ENCODE peak calls at places on chromosomes 6 and 20, in nine cellular contexts. One of them, this sample, is unnamed.

GRCh38 chr6:21131406-21131805 is 462.1 kb upstream of the SOX4 start:
- DNase-seq in NCI-H460: no peak
- DNase-seq in bronchial epithelial cell: no peak
- DNase-seq in AG08395: no peak
- DNase-seq in right cardiac atrium: no peak
- DNase-seq in activated CD4-positive, alpha-beta T cell treated with anti-CD3 and anti-CD28 coated beads, Interleukin-2, amount 50 U/mL, for 24 hours: no peak
- DNase-seq in naive thymus-derived CD8-positive, alpha-beta T cell: no peak
- DNase-seq in stimulated activated naive B cell treated with anti-CD40 and anti-IgM and Interleukin-4, amounts not matched to agents 10 μg/mL and 1 μg/mL and 100 μg/mL, for 72 hours: no peak
- DNase-seq in stimulated activated CD8-positive, alpha-beta memory T cell treated with anti-CD3 and anti-CD28 coated beads, Interleukin-7, amount 100 ng/mL, for 1 hour: no peak
- DNase-seq in this sample: no peak

GRCh38 chr6:3981917-3982316 is 97.0 kb downstream of the FAM217A start:
- DNase-seq in NCI-H460: no peak
- DNase-seq in bronchial epithelial cell: no peak
- DNase-seq in AG08395: no peak
- DNase-seq in right cardiac atrium: no peak
- DNase-seq in activated CD4-positive, alpha-beta T cell treated with anti-CD3 and anti-CD28 coated beads, Interleukin-2, amount 50 U/mL, for 24 hours: no peak
- DNase-seq in naive thymus-derived CD8-positive, alpha-beta T cell: no peak
- DNase-seq in stimulated activated naive B cell treated with anti-CD40 and anti-IgM and Interleukin-4, amounts not matched to agents 10 μg/mL and 1 μg/mL and 100 μg/mL, for 72 hours: no peak
- DNase-seq in stimulated activated CD8-positive, alpha-beta memory T cell treated with anti-CD3 and anti-CD28 coated beads, Interleukin-7, amount 100 ng/mL, for 1 hour: no peak
- DNase-seq in this sample: no peak

GRCh38 chr6:149080511-149080910 is 237.0 kb upstream of the TAB2 start:
- DNase-seq in NCI-H460: no peak
- DNase-seq in bronchial epithelial cell: no peak
- DNase-seq in AG08395: no peak
- DNase-seq in right cardiac atrium: no peak
- DNase-seq in activated CD4-positive, alpha-beta T cell treated with anti-CD3 and anti-CD28 coated beads, Interleukin-2, amount 50 U/mL, for 24 hours: no peak
- DNase-seq in naive thymus-derived CD8-positive, alpha-beta T cell: no peak
- DNase-seq in stimulated activated naive B cell treated with anti-CD40 and anti-IgM and Interleukin-4, amounts not matched to agents 10 μg/mL and 1 μg/mL and 100 μg/mL, for 72 hours: no peak
- DNase-seq in stimulated activated CD8-positive, alpha-beta memory T cell treated with anti-CD3 and anti-CD28 coated beads, Interleukin-7, amount 100 ng/mL, for 1 hour: no peak
- DNase-seq in this sample: no peak

GRCh38 chr6:36682328-36683144 is 4.0 kb downstream of the CDKN1A start:
- DNase-seq in NCI-H460: no peak
- DNase-seq in bronchial epithelial cell: peak; percentile 98
- DNase-seq in AG08395: no peak
- DNase-seq in right cardiac atrium: peak; percentile 61
- DNase-seq in activated CD4-positive, alpha-beta T cell treated with anti-CD3 and anti-CD28 coated beads, Interleukin-2, amount 50 U/mL, for 24 hours: peak; percentile 24
- DNase-seq in naive thymus-derived CD8-positive, alpha-beta T cell: no peak
- DNase-seq in stimulated activated naive B cell treated with anti-CD40 and anti-IgM and Interleukin-4, amounts not matched to agents 10 μg/mL and 1 μg/mL and 100 μg/mL, for 72 hours: peak; percentile 89
- DNase-seq in stimulated activated CD8-positive, alpha-beta memory T cell treated with anti-CD3 and anti-CD28 coated beads, Interleukin-7, amount 100 ng/mL, for 1 hour: no peak
- DNase-seq in this sample: no peak

GRCh38 chr6:105179244-105180065 is at the start of gene POPDC3:
- DNase-seq in NCI-H460: no peak
- DNase-seq in bronchial epithelial cell: no peak
- DNase-seq in AG08395: peak; percentile 30
- DNase-seq in right cardiac atrium: peak; percentile 57
- DNase-seq in activated CD4-positive, alpha-beta T cell treated with anti-CD3 and anti-CD28 coated beads, Interleukin-2, amount 50 U/mL, for 24 hours: no peak
- DNase-seq in naive thymus-derived CD8-positive, alpha-beta T cell: no peak
- DNase-seq in stimulated activated naive B cell treated with anti-CD40 and anti-IgM and Interleukin-4, amounts not matched to agents 10 μg/mL and 1 μg/mL and 100 μg/mL, for 72 hours: no peak
- DNase-seq in stimulated activated CD8-positive, alpha-beta memory T cell treated with anti-CD3 and anti-CD28 coated beads, Interleukin-7, amount 100 ng/mL, for 1 hour: no peak
- DNase-seq in this sample: no peak

GRCh38 chr6:49919935-49920644 is 43.9 kb downstream of the DEFB114 start:
- DNase-seq in NCI-H460: no peak
- DNase-seq in bronchial epithelial cell: no peak
- DNase-seq in AG08395: no peak
- DNase-seq in right cardiac atrium: no peak
- DNase-seq in activated CD4-positive, alpha-beta T cell treated with anti-CD3 and anti-CD28 coated beads, Interleukin-2, amount 50 U/mL, for 24 hours: no peak
- DNase-seq in naive thymus-derived CD8-positive, alpha-beta T cell: no peak
- DNase-seq in stimulated activated naive B cell treated with anti-CD40 and anti-IgM and Interleukin-4, amounts not matched to agents 10 μg/mL and 1 μg/mL and 100 μg/mL, for 72 hours: no peak
- DNase-seq in stimulated activated CD8-positive, alpha-beta memory T cell treated with anti-CD3 and anti-CD28 coated beads, Interleukin-7, amount 100 ng/mL, for 1 hour: no peak
- DNase-seq in this sample: no peak

GRCh38 chr6:146876271-146877151 is 277.7 kb downstream of the ADGB start:
- DNase-seq in NCI-H460: peak; percentile 22
- DNase-seq in bronchial epithelial cell: no peak
- DNase-seq in AG08395: no peak
- DNase-seq in right cardiac atrium: no peak
- DNase-seq in activated CD4-positive, alpha-beta T cell treated with anti-CD3 and anti-CD28 coated beads, Interleukin-2, amount 50 U/mL, for 24 hours: no peak
- DNase-seq in naive thymus-derived CD8-positive, alpha-beta T cell: no peak
- DNase-seq in stimulated activated naive B cell treated with anti-CD40 and anti-IgM and Interleukin-4, amounts not matched to agents 10 μg/mL and 1 μg/mL and 100 μg/mL, for 72 hours: peak; percentile 11
- DNase-seq in stimulated activated CD8-positive, alpha-beta memory T cell treated with anti-CD3 and anti-CD28 coated beads, Interleukin-7, amount 100 ng/mL, for 1 hour: no peak
- DNase-seq in this sample: peak; percentile 99

GRCh38 chr20:63552481-63553249 is 1.3 kb upstream of the FNDC11 start:
- DNase-seq in NCI-H460: no peak
- DNase-seq in bronchial epithelial cell: peak; percentile 35
- DNase-seq in AG08395: no peak
- DNase-seq in right cardiac atrium: no peak
- DNase-seq in activated CD4-positive, alpha-beta T cell treated with anti-CD3 and anti-CD28 coated beads, Interleukin-2, amount 50 U/mL, for 24 hours: no peak
- DNase-seq in naive thymus-derived CD8-positive, alpha-beta T cell: peak; percentile 82
- DNase-seq in stimulated activated naive B cell treated with anti-CD40 and anti-IgM and Interleukin-4, amounts not matched to agents 10 μg/mL and 1 μg/mL and 100 μg/mL, for 72 hours: peak; percentile 57
- DNase-seq in stimulated activated CD8-positive, alpha-beta memory T cell treated with anti-CD3 and anti-CD28 coated beads, Interleukin-7, amount 100 ng/mL, for 1 hour: no peak
- DNase-seq in this sample: peak; percentile 75

GRCh38 chr6:29499704-29500103 is 11.9 kb upstream of the MAS1L start:
- DNase-seq in NCI-H460: no peak
- DNase-seq in bronchial epithelial cell: no peak
- DNase-seq in AG08395: no peak
- DNase-seq in right cardiac atrium: no peak
- DNase-seq in activated CD4-positive, alpha-beta T cell treated with anti-CD3 and anti-CD28 coated beads, Interleukin-2, amount 50 U/mL, for 24 hours: no peak
- DNase-seq in naive thymus-derived CD8-positive, alpha-beta T cell: no peak
- DNase-seq in stimulated activated naive B cell treated with anti-CD40 and anti-IgM and Interleukin-4, amounts not matched to agents 10 μg/mL and 1 μg/mL and 100 μg/mL, for 72 hours: no peak
- DNase-seq in stimulated activated CD8-positive, alpha-beta memory T cell treated with anti-CD3 and anti-CD28 coated beads, Interleukin-7, amount 100 ng/mL, for 1 hour: no peak
- DNase-seq in this sample: no peak

GRCh38 chr20:57985278-57985677 is 243.2 kb downstream of the ANKRD60 start:
- DNase-seq in NCI-H460: no peak
- DNase-seq in bronchial epithelial cell: no peak
- DNase-seq in AG08395: no peak
- DNase-seq in right cardiac atrium: peak; percentile 70
- DNase-seq in activated CD4-positive, alpha-beta T cell treated with anti-CD3 and anti-CD28 coated beads, Interleukin-2, amount 50 U/mL, for 24 hours: no peak
- DNase-seq in naive thymus-derived CD8-positive, alpha-beta T cell: no peak
- DNase-seq in stimulated activated naive B cell treated with anti-CD40 and anti-IgM and Interleukin-4, amounts not matched to agents 10 μg/mL and 1 μg/mL and 100 μg/mL, for 72 hours: no peak
- DNase-seq in stimulated activated CD8-positive, alpha-beta memory T cell treated with anti-CD3 and anti-CD28 coated beads, Interleukin-7, amount 100 ng/mL, for 1 hour: no peak
- DNase-seq in this sample: no peak

GRCh38 chr20:62775206-62775605 is 21.1 kb upstream of the MRGBP start:
- DNase-seq in NCI-H460: no peak
- DNase-seq in bronchial epithelial cell: no peak
- DNase-seq in AG08395: no peak
- DNase-seq in right cardiac atrium: no peak
- DNase-seq in activated CD4-positive, alpha-beta T cell treated with anti-CD3 and anti-CD28 coated beads, Interleukin-2, amount 50 U/mL, for 24 hours: no peak
- DNase-seq in naive thymus-derived CD8-positive, alpha-beta T cell: no peak
- DNase-seq in stimulated activated naive B cell treated with anti-CD40 and anti-IgM and Interleukin-4, amounts not matched to agents 10 μg/mL and 1 μg/mL and 100 μg/mL, for 72 hours: no peak
- DNase-seq in stimulated activated CD8-positive, alpha-beta memory T cell treated with anti-CD3 and anti-CD28 coated beads, Interleukin-7, amount 100 ng/mL, for 1 hour: no peak
- DNase-seq in this sample: no peak

GRCh38 chr6:113857565-113858066 is 471 bp downstream of the MARCKS start:
- DNase-seq in NCI-H460: no peak
- DNase-seq in bronchial epithelial cell: no peak
- DNase-seq in AG08395: peak; percentile 23
- DNase-seq in right cardiac atrium: peak; percentile 61
- DNase-seq in activated CD4-positive, alpha-beta T cell treated with anti-CD3 and anti-CD28 coated beads, Interleukin-2, amount 50 U/mL, for 24 hours: no peak
- DNase-seq in naive thymus-derived CD8-positive, alpha-beta T cell: peak; percentile 11
- DNase-seq in stimulated activated naive B cell treated with anti-CD40 and anti-IgM and Interleukin-4, amounts not matched to agents 10 μg/mL and 1 μg/mL and 100 μg/mL, for 72 hours: peak; percentile 2
- DNase-seq in stimulated activated CD8-positive, alpha-beta memory T cell treated with anti-CD3 and anti-CD28 coated beads, Interleukin-7, amount 100 ng/mL, for 1 hour: no peak
- DNase-seq in this sample: no peak

GRCh38 chr6:83443516-83443915 is 12.7 kb upstream of the ME1 start:
- DNase-seq in NCI-H460: no peak
- DNase-seq in bronchial epithelial cell: no peak
- DNase-seq in AG08395: no peak
- DNase-seq in right cardiac atrium: no peak
- DNase-seq in activated CD4-positive, alpha-beta T cell treated with anti-CD3 and anti-CD28 coated beads, Interleukin-2, amount 50 U/mL, for 24 hours: no peak
- DNase-seq in naive thymus-derived CD8-positive, alpha-beta T cell: no peak
- DNase-seq in stimulated activated naive B cell treated with anti-CD40 and anti-IgM and Interleukin-4, amounts not matched to agents 10 μg/mL and 1 μg/mL and 100 μg/mL, for 72 hours: no peak
- DNase-seq in stimulated activated CD8-positive, alpha-beta memory T cell treated with anti-CD3 and anti-CD28 coated beads, Interleukin-7, amount 100 ng/mL, for 1 hour: no peak
- DNase-seq in this sample: no peak

GRCh38 chr6:16929814-16930213 is 168.6 kb upstream of the ATXN1 start:
- DNase-seq in NCI-H460: no peak
- DNase-seq in bronchial epithelial cell: peak; percentile 31
- DNase-seq in AG08395: peak; percentile 93
- DNase-seq in right cardiac atrium: no peak
- DNase-seq in activated CD4-positive, alpha-beta T cell treated with anti-CD3 and anti-CD28 coated beads, Interleukin-2, amount 50 U/mL, for 24 hours: no peak
- DNase-seq in naive thymus-derived CD8-positive, alpha-beta T cell: no peak
- DNase-seq in stimulated activated naive B cell treated with anti-CD40 and anti-IgM and Interleukin-4, amounts not matched to agents 10 μg/mL and 1 μg/mL and 100 μg/mL, for 72 hours: no peak
- DNase-seq in stimulated activated CD8-positive, alpha-beta memory T cell treated with anti-CD3 and anti-CD28 coated beads, Interleukin-7, amount 100 ng/mL, for 1 hour: no peak
- DNase-seq in this sample: no peak

GRCh38 chr6:32192608-32193039 is at the start of gene GPSM3:
- DNase-seq in NCI-H460: no peak
- DNase-seq in bronchial epithelial cell: peak; percentile 47
- DNase-seq in AG08395: no peak
- DNase-seq in right cardiac atrium: peak; percentile 89
- DNase-seq in activated CD4-positive, alpha-beta T cell treated with anti-CD3 and anti-CD28 coated beads, Interleukin-2, amount 50 U/mL, for 24 hours: no peak
- DNase-seq in naive thymus-derived CD8-positive, alpha-beta T cell: peak; percentile 73
- DNase-seq in stimulated activated naive B cell treated with anti-CD40 and anti-IgM and Interleukin-4, amounts not matched to agents 10 μg/mL and 1 μg/mL and 100 μg/mL, for 72 hours: peak; percentile 41
- DNase-seq in stimulated activated CD8-positive, alpha-beta memory T cell treated with anti-CD3 and anti-CD28 coated beads, Interleukin-7, amount 100 ng/mL, for 1 hour: no peak
- DNase-seq in this sample: peak; percentile 92

GRCh38 chr6:166930354-166930891 is 25.9 kb downstream of the RNASET2 start:
- DNase-seq in NCI-H460: no peak
- DNase-seq in bronchial epithelial cell: no peak
- DNase-seq in AG08395: no peak
- DNase-seq in right cardiac atrium: no peak
- DNase-seq in activated CD4-positive, alpha-beta T cell treated with anti-CD3 and anti-CD28 coated beads, Interleukin-2, amount 50 U/mL, for 24 hours: no peak
- DNase-seq in naive thymus-derived CD8-positive, alpha-beta T cell: no peak
- DNase-seq in stimulated activated naive B cell treated with anti-CD40 and anti-IgM and Interleukin-4, amounts not matched to agents 10 μg/mL and 1 μg/mL and 100 μg/mL, for 72 hours: no peak
- DNase-seq in stimulated activated CD8-positive, alpha-beta memory T cell treated with anti-CD3 and anti-CD28 coated beads, Interleukin-7, amount 100 ng/mL, for 1 hour: no peak
- DNase-seq in this sample: no peak

GRCh38 chr6:129766959-129767728 is 57.2 kb upstream of the ARHGAP18 start:
- DNase-seq in NCI-H460: no peak
- DNase-seq in bronchial epithelial cell: peak; percentile 74
- DNase-seq in AG08395: peak; percentile 33
- DNase-seq in right cardiac atrium: peak; percentile 37
- DNase-seq in activated CD4-positive, alpha-beta T cell treated with anti-CD3 and anti-CD28 coated beads, Interleukin-2, amount 50 U/mL, for 24 hours: peak; percentile 27
- DNase-seq in naive thymus-derived CD8-positive, alpha-beta T cell: peak; percentile 59
- DNase-seq in stimulated activated naive B cell treated with anti-CD40 and anti-IgM and Interleukin-4, amounts not matched to agents 10 μg/mL and 1 μg/mL and 100 μg/mL, for 72 hours: peak; percentile 29
- DNase-seq in stimulated activated CD8-positive, alpha-beta memory T cell treated with anti-CD3 and anti-CD28 coated beads, Interleukin-7, amount 100 ng/mL, for 1 hour: peak; percentile 35
- DNase-seq in this sample: peak; percentile 68

GRCh38 chr20:59858425-59858824 is 75.0 kb downstream of the SYCP2 start:
- DNase-seq in NCI-H460: no peak
- DNase-seq in bronchial epithelial cell: no peak
- DNase-seq in AG08395: no peak
- DNase-seq in right cardiac atrium: no peak
- DNase-seq in activated CD4-positive, alpha-beta T cell treated with anti-CD3 and anti-CD28 coated beads, Interleukin-2, amount 50 U/mL, for 24 hours: no peak
- DNase-seq in naive thymus-derived CD8-positive, alpha-beta T cell: no peak
- DNase-seq in stimulated activated naive B cell treated with anti-CD40 and anti-IgM and Interleukin-4, amounts not matched to agents 10 μg/mL and 1 μg/mL and 100 μg/mL, for 72 hours: no peak
- DNase-seq in stimulated activated CD8-positive, alpha-beta memory T cell treated with anti-CD3 and anti-CD28 coated beads, Interleukin-7, amount 100 ng/mL, for 1 hour: no peak
- DNase-seq in this sample: no peak

GRCh38 chr6:30399390-30400058 is 54.6 kb downstream of the RPP21 start:
- DNase-seq in NCI-H460: no peak
- DNase-seq in bronchial epithelial cell: peak; percentile 86
- DNase-seq in AG08395: no peak
- DNase-seq in right cardiac atrium: no peak
- DNase-seq in activated CD4-positive, alpha-beta T cell treated with anti-CD3 and anti-CD28 coated beads, Interleukin-2, amount 50 U/mL, for 24 hours: no peak
- DNase-seq in naive thymus-derived CD8-positive, alpha-beta T cell: no peak
- DNase-seq in stimulated activated naive B cell treated with anti-CD40 and anti-IgM and Interleukin-4, amounts not matched to agents 10 μg/mL and 1 μg/mL and 100 μg/mL, for 72 hours: no peak
- DNase-seq in stimulated activated CD8-positive, alpha-beta memory T cell treated with anti-CD3 and anti-CD28 coated beads, Interleukin-7, amount 100 ng/mL, for 1 hour: no peak
- DNase-seq in this sample: no peak

GRCh38 chr6:160919713-160920112 is 71.9 kb upstream of the MAP3K4 start:
- DNase-seq in NCI-H460: no peak
- DNase-seq in bronchial epithelial cell: peak; percentile 95
- DNase-seq in AG08395: peak; percentile 76
- DNase-seq in right cardiac atrium: no peak
- DNase-seq in activated CD4-positive, alpha-beta T cell treated with anti-CD3 and anti-CD28 coated beads, Interleukin-2, amount 50 U/mL, for 24 hours: no peak
- DNase-seq in naive thymus-derived CD8-positive, alpha-beta T cell: no peak
- DNase-seq in stimulated activated naive B cell treated with anti-CD40 and anti-IgM and Interleukin-4, amounts not matched to agents 10 μg/mL and 1 μg/mL and 100 μg/mL, for 72 hours: no peak
- DNase-seq in stimulated activated CD8-positive, alpha-beta memory T cell treated with anti-CD3 and anti-CD28 coated beads, Interleukin-7, amount 100 ng/mL, for 1 hour: no peak
- DNase-seq in this sample: no peak

GRCh38 chr6:109490708-109491107 is 7.7 kb upstream of the ZBTB24 start:
- DNase-seq in NCI-H460: no peak
- DNase-seq in bronchial epithelial cell: no peak
- DNase-seq in AG08395: no peak
- DNase-seq in right cardiac atrium: no peak
- DNase-seq in activated CD4-positive, alpha-beta T cell treated with anti-CD3 and anti-CD28 coated beads, Interleukin-2, amount 50 U/mL, for 24 hours: no peak
- DNase-seq in naive thymus-derived CD8-positive, alpha-beta T cell: no peak
- DNase-seq in stimulated activated naive B cell treated with anti-CD40 and anti-IgM and Interleukin-4, amounts not matched to agents 10 μg/mL and 1 μg/mL and 100 μg/mL, for 72 hours: no peak
- DNase-seq in stimulated activated CD8-positive, alpha-beta memory T cell treated with anti-CD3 and anti-CD28 coated beads, Interleukin-7, amount 100 ng/mL, for 1 hour: no peak
- DNase-seq in this sample: no peak

GRCh38 chr6:18654821-18655220 is 267.7 kb downstream of the RNF144B start:
- DNase-seq in NCI-H460: no peak
- DNase-seq in bronchial epithelial cell: peak; percentile 89
- DNase-seq in AG08395: no peak
- DNase-seq in right cardiac atrium: no peak
- DNase-seq in activated CD4-positive, alpha-beta T cell treated with anti-CD3 and anti-CD28 coated beads, Interleukin-2, amount 50 U/mL, for 24 hours: no peak
- DNase-seq in naive thymus-derived CD8-positive, alpha-beta T cell: no peak
- DNase-seq in stimulated activated naive B cell treated with anti-CD40 and anti-IgM and Interleukin-4, amounts not matched to agents 10 μg/mL and 1 μg/mL and 100 μg/mL, for 72 hours: no peak
- DNase-seq in stimulated activated CD8-positive, alpha-beta memory T cell treated with anti-CD3 and anti-CD28 coated beads, Interleukin-7, amount 100 ng/mL, for 1 hour: no peak
- DNase-seq in this sample: no peak

This sample was measured in CMK.